ENCODE peak calls at places on chromosomes 12 and 14, in seven cellular contexts. A is colonic mucosa, M is A549, G is cardiac muscle cell, C is A673, H is HCT116, F is H1. E is an unnamed sample.

GRCh38 chr12:47033081-47033480 is 46.3 kb upstream of the PCED1B start:
- DNase-seq in A (no peak), M (no peak), G (peak), C (no peak), H (no peak), F (no peak), E (peak)

GRCh38 chr14:91753501-91754128 is 21.7 kb upstream of the CATSPERB start:
- DNase-seq in A (no peak), M (no peak), G (no peak), C (peak), H (no peak), F (no peak), E (no peak)

GRCh38 chr12:4006743-4007142 is 133.5 kb upstream of the PARP11 start:
- DNase-seq in A (no peak), M (no peak), G (no peak), C (no peak), H (no peak), F (no peak), E (no peak)

GRCh38 chr14:23055621-23056256 is 1.6 kb downstream of the CDH24 start:
- DNase-seq in A (no peak), M (no peak), G (peak), C (no peak), H (no peak), F (no peak), E (no peak)

GRCh38 chr12:82124711-82125110 is 233.5 kb downstream of the CCDC59 start:
- DNase-seq in A (peak), M (no peak), G (no peak), C (no peak), H (no peak), F (no peak), E (no peak)

GRCh38 chr14:94128216-94128839 is 1.1 kb downstream of the IFI27L2 start:
- DNase-seq in A (no peak), M (no peak), G (no peak), C (no peak), H (no peak), F (no peak), E (no peak)

GRCh38 chr12:63940295-63940997 is 95.9 kb downstream of the SRGAP1 start:
- DNase-seq in A (no peak), M (no peak), G (peak), C (peak), H (no peak), F (no peak), E (no peak)

GRCh38 chr14:98138666-98139065 is 1133.3 kb downstream of the BCL11B start:
- DNase-seq in A (peak), M (peak), G (peak), C (peak), H (peak), F (peak), E (peak)

GRCh38 chr12:132523576-132524331 is 33.8 kb downstream of the FBRSL1 start:
- DNase-seq in A (peak), M (peak), G (peak), C (peak), H (no peak), F (no peak), E (peak)

GRCh38 chr12:111446044-111446581 is 40.4 kb downstream of the SH2B3 start:
- DNase-seq in A (peak), M (no peak), G (peak), C (peak), H (no peak), F (no peak), E (peak)

GRCh38 chr14:29601559-29602109 is 326.0 kb downstream of the PRKD1 start:
- DNase-seq in A (no peak), M (no peak), G (peak), C (no peak), H (no peak), F (no peak), E (no peak)

GRCh38 chr12:53481108-53481442 is 18.2 kb downstream of the MAP3K12 start:
- DNase-seq in A (no peak), M (no peak), G (no peak), C (no peak), H (no peak), F (no peak), E (no peak)

GRCh38 chr14:65462411-65462810 is 49.9 kb downstream of the FUT8 start:
- DNase-seq in A (no peak), M (no peak), G (no peak), C (no peak), H (no peak), F (no peak), E (no peak)

GRCh38 chr12:2959194-2959507 is at the start of gene TEAD4:
- DNase-seq in A (peak), M (peak), G (peak), C (peak), H (peak), F (no peak), E (no peak)

GRCh38 chr12:5251092-5251491 is 180.8 kb upstream of the NTF3 start:
- DNase-seq in A (no peak), M (no peak), G (no peak), C (no peak), H (no peak), F (no peak), E (no peak)

GRCh38 chr12:122841544-122842321 is 6.5 kb downstream of the HIP1R start:
- DNase-seq in A (no peak), M (peak), G (no peak), C (no peak), H (peak), F (no peak), E (peak)

GRCh38 chr12:71556881-71557280 is 106.8 kb downstream of the ZFC3H1 start:
- DNase-seq in A (no peak), M (peak), G (peak), C (peak), H (peak), F (peak), E (no peak)

GRCh38 chr12:109625749-109626377 is 52.3 kb downstream of the MVK start:
- DNase-seq in A (no peak), M (no peak), G (no peak), C (no peak), H (no peak), F (no peak), E (no peak)

GRCh38 chr12:113727651-113728061 is 238.5 kb downstream of the RBM19 start:
- DNase-seq in A (no peak), M (peak), G (no peak), C (no peak), H (peak), F (no peak), E (no peak)

GRCh38 chr12:66829660-66830325 is 150.9 kb upstream of the GRIP1 start:
- DNase-seq in A (no peak), M (no peak), G (no peak), C (no peak), H (no peak), F (no peak), E (no peak)

GRCh38 chr12:52338241-52338960 is 17.2 kb upstream of the KRT83 start:
- DNase-seq in A (no peak), M (no peak), G (no peak), C (no peak), H (no peak), F (no peak), E (no peak)

GRCh38 chr12:70609739-70610491 is 27.3 kb downstream of the PTPRB start:
- DNase-seq in A (peak), M (peak), G (peak), C (peak), H (no peak), F (no peak), E (no peak)

GRCh38 chr12:95815635-95816212 is 25.2 kb upstream of the NTN4 start:
- DNase-seq in A (no peak), M (peak), G (peak), C (peak), H (no peak), F (no peak), E (no peak)

GRCh38 chr14:102187044-102187443 is 47.3 kb downstream of the WDR20 start:
- DNase-seq in A (no peak), M (peak), G (peak), C (peak), H (peak), F (no peak), E (no peak)

GRCh38 chr12:92133166-92133565 is 12.5 kb downstream of the BTG1 start:
- DNase-seq in A (no peak), M (no peak), G (peak), C (no peak), H (no peak), F (no peak), E (no peak)

GRCh38 chr12:47903927-47904646 is 707 bp downstream of the VDR start:
- DNase-seq in A (peak), M (peak), G (peak), C (peak), H (peak), F (no peak), E (no peak)

GRCh38 chr12:100842156-100842555 is 47.6 kb downstream of the ANO4 start:
- DNase-seq in A (no peak), M (no peak), G (no peak), C (no peak), H (no peak), F (no peak), E (no peak)

GRCh38 chr14:69708586-69709169 is 58.3 kb upstream of the SRSF5 start:
- DNase-seq in A (no peak), M (no peak), G (no peak), C (no peak), H (no peak), F (no peak), E (no peak)

GRCh38 chr14:39974036-39974435 is 541.8 kb upstream of the FBXO33 start:
- DNase-seq in A (no peak), M (no peak), G (no peak), C (no peak), H (no peak), F (no peak), E (no peak)

GRCh38 chr12:121786441-121786825 is 7.1 kb downstream of the RHOF start:
- DNase-seq in A (peak), M (peak), G (peak), C (no peak), H (peak), F (no peak), E (peak)

GRCh38 chr14:101830271-101830670 is 68.8 kb downstream of the PPP2R5C start:
- DNase-seq in A (no peak), M (no peak), G (no peak), C (no peak), H (no peak), F (no peak), E (no peak)

GRCh38 chr12:94725375-94726168 is 75.2 kb upstream of the TMCC3 start:
- DNase-seq in A (peak), M (peak), G (peak), C (peak), H (peak), F (no peak), E (peak)

GRCh38 chr14:23321572-23322547 is 603 bp downstream of the PABPN1 start:
- DNase-seq in A (peak), M (peak), G (peak), C (peak), H (no peak), F (no peak), E (no peak)

GRCh38 chr12:49232940-49233841 is 31.7 kb upstream of the TUBA1C start:
- DNase-seq in A (peak), M (no peak), G (peak), C (peak), H (no peak), F (no peak), E (no peak)
- H3K4me3 ChIP-seq in A (no peak), M (no peak), G (peak), C (peak), H (no peak), F (no peak), E (no peak)

GRCh38 chr14:90288646-90289355 is 32.4 kb downstream of the PSMC1 start:
- DNase-seq in A (no peak), M (no peak), G (no peak), C (no peak), H (no peak), F (no peak), E (no peak)
- TF ChIP-seq CTCF in A (no peak), M (no peak), G (no peak), C (no peak), H (no peak), F (no peak), E (no peak)

GRCh38 chr12:1185460-1186182 is 194.6 kb downstream of the ERC1 start:
- DNase-seq in A (no peak), M (no peak), G (no peak), C (no peak), H (no peak), F (no peak), E (no peak)
- H3K4me3 ChIP-seq in A (no peak), M (no peak), G (no peak), C (no peak), H (no peak), F (no peak), E (no peak)

GRCh38 chr14:104731249-104731924 is 7.4 kb downstream of the ADSS1 start:
- DNase-seq in A (no peak), M (peak), G (no peak), C (no peak), H (no peak), F (no peak), E (no peak)
- TF ChIP-seq CTCF in A (peak), M (peak), G (peak), C (peak), H (peak), F (no peak), E (peak)

E was measured in LNCaP clone FGC.